ENCODE peak calls at places on chromosomes 6 and 20, in ten cellular contexts. I, C, U, M, H, T, F, L, A and W are unnamed samples. For H3K9me3, the result is how much of the 10 kb centered on the place peaks cover.

GRCh38 chr6:12798326-12798725 is 81.8 kb downstream of the PHACTR1 start:
- DNase-seq in U (no peak), A (no peak), H (no peak), F (no peak), L (no peak), T (no peak), I (no peak), M (no peak), C (no peak), W (no peak)

GRCh38 chr20:23302386-23302785 is 48.2 kb upstream of the NXT1 start:
- DNase-seq in T (peak), H (no peak), L (no peak), F (no peak), A (no peak), M (no peak), U (no peak), C (no peak), I (no peak), W (no peak)

GRCh38 chr20:22404609-22405170 is 179.7 kb downstream of the FOXA2 start:
- DNase-seq in F (no peak), L (no peak), T (no peak), U (no peak), H (no peak), A (peak), I (no peak), M (no peak), C (no peak), W (no peak)

GRCh38 chr20:58930496-58930895 is 50.6 kb upstream of the NELFCD start:
- DNase-seq in U (no peak), F (no peak), C (no peak), M (no peak), H (no peak), L (no peak), A (no peak), I (no peak), T (no peak), W (no peak)

GRCh38 chr6:35642471-35643161 is 46.1 kb downstream of the FKBP5 start:
- DNase-seq in I (no peak), H (no peak), C (no peak), A (no peak), L (no peak), F (no peak), M (no peak), T (no peak), U (no peak), W (no peak)

GRCh38 chr6:166310634-166311033 is 2.4 kb upstream of the PRR18 start:
- DNase-seq in M (no peak), L (no peak), F (no peak), A (no peak), C (no peak), H (no peak), U (no peak), I (no peak), T (no peak), W (no peak)

GRCh38 chr6:139308936-139309603 is 17.3 kb upstream of the TXLNB start:
- DNase-seq in U (no peak), C (no peak), L (no peak), A (no peak), M (no peak), F (no peak), I (peak), H (no peak), T (peak), W (no peak)

GRCh38 chr6:82363368-82364086 is at the start of gene TPBG:
- DNase-seq in H (no peak), T (peak), A (peak), L (peak), U (peak), C (no peak), F (peak), M (peak), I (peak), W (no peak)

GRCh38 chr6:104885518-104886043 is 25.9 kb upstream of the HACE1 start:
- DNase-seq in C (no peak), F (no peak), M (no peak), T (no peak), H (no peak), L (no peak), A (no peak), U (no peak), I (no peak), W (no peak)

GRCh38 chr20:44646023-44646640 is 5.4 kb downstream of the ADA start:
- DNase-seq in F (no peak), I (no peak), A (no peak), L (no peak), T (no peak), H (peak), U (no peak), M (no peak), C (no peak), W (no peak)

GRCh38 chr20:30484749-30485070 is 772.8 kb upstream of the DEFB115 start:
- DNase-seq in M (no peak), F (no peak), I (no peak), C (no peak), T (no peak), U (no peak), L (no peak), H (no peak), A (no peak), W (no peak)
- H3K9me3 ChIP-seq in M (under half), F (under half), I (half or more), C (under half), T (under half), U (under half), L (under half), H (under half), A (under half), W (under half)

GRCh38 chr6:113529191-113529590 is 328.0 kb upstream of the MARCKS start:
- DNase-seq in C (no peak), U (no peak), L (no peak), F (no peak), T (no peak), H (no peak), I (no peak), A (no peak), M (no peak), W (no peak)
- H3K9me3 ChIP-seq in C (under half), U (under half), L (under half), F (under half), T (under half), H (under half), I (under half), A (under half), M (under half), W (under half)

GRCh38 chr6:119801041-119801440 is 451.5 kb upstream of the MAN1A1 start:
- DNase-seq in A (no peak), U (no peak), T (no peak), C (no peak), H (no peak), F (no peak), I (no peak), L (no peak), M (no peak), W (no peak)

DNA sequence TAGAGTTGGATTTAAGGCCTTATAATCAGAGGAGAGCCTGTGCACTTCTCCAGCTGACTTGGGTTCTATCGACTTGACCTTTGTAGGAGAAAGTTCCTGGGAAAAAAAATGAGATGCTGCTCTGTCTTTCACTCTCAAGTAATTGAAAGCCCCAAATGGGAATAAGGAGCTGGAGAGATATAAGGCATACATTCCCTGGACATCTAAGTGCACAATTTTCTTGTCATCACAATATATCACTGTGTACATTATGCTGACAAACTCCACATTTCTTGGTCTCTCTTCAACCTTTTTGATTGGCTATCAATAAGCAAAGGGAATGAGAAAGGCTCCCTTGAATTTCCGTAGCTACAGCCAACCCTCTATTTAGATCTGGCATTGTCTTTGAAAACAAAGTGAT is 450.1 kb upstream of the MAN1A1 start:
- DNase-seq in L (no peak), A (no peak), F (no peak), I (no peak), M (no peak), H (no peak), C (no peak), U (no peak), T (no peak), W (no peak)
- H3K9me3 ChIP-seq in L (under half), A (under half), F (under half), I (under half), M (under half), H (under half), C (under half), U (under half), T (under half), W (under half)

GRCh38 chr20:90651-91050 is 3.2 kb downstream of the DEFB125 start:
- DNase-seq in U (no peak), C (no peak), L (no peak), F (no peak), M (no peak), T (no peak), H (no peak), I (no peak), A (no peak), W (no peak)

DNA sequence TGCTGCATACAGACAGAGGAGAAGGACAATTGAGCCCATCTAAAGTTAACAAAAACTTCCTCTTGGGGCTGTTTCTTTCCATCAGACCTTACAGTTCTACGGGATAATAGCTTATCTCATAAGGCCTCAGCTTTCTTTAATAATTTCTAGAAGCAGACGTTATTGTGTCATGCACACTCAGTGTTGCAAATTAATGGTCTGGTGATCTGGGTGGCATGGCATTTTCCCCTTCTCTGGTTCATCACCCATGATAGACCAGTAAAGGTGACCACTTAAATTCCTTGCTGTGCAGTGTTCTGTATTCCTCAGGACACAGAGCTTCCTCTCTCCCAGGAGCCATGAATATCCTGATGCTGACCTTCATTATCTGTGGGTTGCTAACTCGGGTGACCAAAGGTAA is at the start of gene DEFB125:
- DNase-seq in U (no peak), C (no peak), L (no peak), A (no peak), I (no peak), H (no peak), T (no peak), M (no peak), F (no peak), W (no peak)
- H3K9me3 ChIP-seq in U (under half), C (under half), L (under half), A (under half), I (under half), H (under half), T (under half), M (under half), F (under half), W (under half)

DNA sequence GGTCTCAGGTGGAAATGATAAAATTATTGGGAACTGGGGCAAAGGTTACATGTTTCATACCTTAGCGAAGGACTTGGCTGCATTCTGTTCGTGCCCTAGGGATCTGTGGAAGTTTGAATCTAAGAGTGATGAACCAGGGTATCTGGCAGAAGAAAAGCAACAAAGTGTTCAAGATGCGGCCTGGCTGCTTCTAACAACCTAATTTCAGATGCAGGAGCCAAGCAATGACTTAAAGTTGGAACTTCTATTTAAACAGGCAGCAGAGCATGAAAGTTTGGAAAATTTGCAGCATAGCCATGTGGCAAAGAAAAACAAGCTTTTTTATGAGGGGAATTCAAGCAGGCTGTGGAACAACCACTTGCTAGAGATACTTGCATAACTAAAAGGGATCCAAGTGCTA is 73.5 kb downstream of the CD24 start:
- DNase-seq in C (no peak), H (peak), L (no peak), M (no peak), A (no peak), U (no peak), F (no peak), T (no peak), I (no peak), W (no peak)
- H3K9me3 ChIP-seq in C (under half), H (under half), L (under half), M (under half), A (under half), U (under half), F (under half), T (under half), I (under half), W (under half)

GRCh38 chr6:27439371-27439770 is 33.5 kb downstream of the ZNF184 start:
- DNase-seq in F (no peak), U (no peak), M (no peak), A (no peak), L (no peak), T (no peak), C (no peak), I (no peak), H (no peak), W (no peak)
- H3K9me3 ChIP-seq in F (under half), U (under half), M (under half), A (under half), L (under half), T (under half), C (under half), I (under half), H (under half), W (under half)

GRCh38 chr6:278494-278893 is 13.8 kb upstream of the DUSP22 start:
- DNase-seq in H (no peak), F (no peak), C (no peak), A (no peak), L (no peak), M (no peak), U (no peak), I (no peak), T (no peak), W (no peak)
- H3K9me3 ChIP-seq in H (under half), F (under half), C (under half), A (under half), L (under half), M (under half), U (under half), I (under half), T (under half), W (under half)

DNA sequence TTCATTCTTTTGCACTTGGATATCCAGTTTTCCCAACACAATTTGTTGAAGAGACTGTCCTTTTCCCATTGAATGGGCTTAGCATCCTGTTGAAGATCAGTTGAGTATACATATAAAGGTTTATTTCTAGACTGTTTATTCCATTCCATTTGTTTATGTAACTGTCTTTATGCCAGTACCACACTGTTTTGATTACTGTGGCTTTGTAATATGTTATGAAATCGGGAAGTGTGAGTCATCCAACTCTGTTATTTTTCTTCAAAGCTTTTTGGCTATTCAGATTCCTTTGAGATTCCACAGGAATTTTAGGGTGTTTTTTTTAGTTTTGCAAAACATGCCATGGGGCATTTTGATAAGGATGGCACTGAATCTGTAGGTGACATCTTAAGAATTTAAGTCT is 188.3 kb downstream of the BMP7 start:
- DNase-seq in U (no peak), M (no peak), C (no peak), A (no peak), H (no peak), L (no peak), I (no peak), T (no peak), F (no peak), W (no peak)
- H3K9me3 ChIP-seq in U (under half), M (under half), C (under half), A (under half), H (under half), L (under half), I (under half), T (under half), F (under half), W (under half)